ENCODE peak calls at places on chromosomes 7 and 10, in five cellular contexts. M is left lung; H is psoas muscle; A is fibroblast of lung; P is CD8-positive, alpha-beta T cell. G is an unnamed sample. For H3K4me1, the result is how much of the 10 kb centered on the place peaks cover.

GRCh38 chr7:64839910-64840309 is 45.7 kb downstream of the ZNF138 start:
- DNase-seq in M (no peak), P (no peak), H (no peak), A (no peak), G (no peak)

GRCh38 chr7:16711730-16712129 is 41.8 kb upstream of the TSPAN13 start:
- DNase-seq in H (no peak), P (no peak), A (peak), M (no peak), G (no peak)

GRCh38 chr7:142854505-142855400 is at the start of gene EPHB6:
- DNase-seq in M (peak), P (peak), H (peak), A (peak), G (peak)

GRCh38 chr10:87661861-87662785 is 2.4 kb downstream of the PAPSS2 start:
- DNase-seq in P (no peak), M (no peak), H (no peak), A (no peak), G (no peak)

GRCh38 chr10:62380002-62380401 is 5.8 kb downstream of the ZNF365 start:
- DNase-seq in P (no peak), M (no peak), A (peak), H (no peak), G (no peak)

GRCh38 chr7:27633062-27633461 is 29.6 kb downstream of the HIBADH start:
- DNase-seq in H (no peak), P (no peak), M (no peak), A (no peak), G (no peak)

GRCh38 chr10:77391605-77392235 is 245.9 kb downstream of the KCNMA1 start:
- DNase-seq in H (peak), P (no peak), A (peak), M (peak), G (peak)

GRCh38 chr10:80075781-80076180 is 2.7 kb upstream of the TMEM254 start:
- DNase-seq in H (no peak), A (no peak), P (no peak), M (no peak), G (no peak)

GRCh38 chr7:75772081-75773077 is at the start of gene CCL26:
- DNase-seq in H (peak), A (peak), M (no peak), P (no peak), G (no peak)

GRCh38 chr10:89440262-89440661 is 25.9 kb downstream of the IFIT5 start:
- DNase-seq in P (no peak), M (peak), H (no peak), A (no peak), G (peak)

GRCh38 chr10:93261961-93262610 is 188.4 kb downstream of the CYP26A1 start:
- DNase-seq in M (no peak), P (no peak), A (peak), H (no peak), G (no peak)

GRCh38 chr10:60206735-60207134 is 182.9 kb downstream of the ANK3 start:
- DNase-seq in P (no peak), A (peak), H (no peak), M (peak), G (no peak)

GRCh38 chr7:129989466-129989865 is 36.7 kb upstream of the UBE2H start:
- DNase-seq in A (peak), P (peak), H (no peak), M (no peak), G (no peak)

GRCh38 chr10:92747600-92747999 is 57.8 kb downstream of the HHEX start:
- DNase-seq in P (peak), H (no peak), M (peak), A (no peak), G (peak)

GRCh38 chr7:158814637-158815036 is 14.7 kb downstream of the ESYT2 start:
- DNase-seq in M (no peak), A (no peak), P (no peak), H (no peak), G (no peak)

GRCh38 chr10:13891542-13892431 is 305.0 kb downstream of the PRPF18 start:
- DNase-seq in M (no peak), P (no peak), H (no peak), A (peak), G (peak)

GRCh38 chr10:79102056-79102874 is 33.5 kb downstream of the ZMIZ1 start:
- DNase-seq in P (no peak), H (peak), M (peak), A (peak), G (no peak)

GRCh38 chr7:29107056-29107455 is 39.3 kb downstream of the CPVL start:
- DNase-seq in A (no peak), M (no peak), H (no peak), P (no peak), G (no peak)

GRCh38 chr7:108280136-108280535 is 150.0 kb upstream of the LAMB4 start:
- DNase-seq in M (no peak), A (no peak), H (no peak), P (no peak), G (no peak)

GRCh38 chr7:151015967-151016366 is 8.3 kb downstream of the ATG9B start:
- DNase-seq in H (no peak), A (no peak), M (no peak), P (no peak), G (no peak)

GRCh38 chr7:84085147-84085546 is 109.4 kb downstream of the SEMA3A start:
- DNase-seq in M (no peak), A (peak), P (no peak), H (no peak), G (no peak)

GRCh38 chr7:22651036-22651435 is 76.0 kb upstream of the IL6 start:
- DNase-seq in P (no peak), A (peak), M (no peak), H (no peak), G (no peak)

GRCh38 chr7:137488038-137488437 is 144.5 kb upstream of the PTN start:
- DNase-seq in M (no peak), H (no peak), A (peak), P (no peak), G (no peak)

GRCh38 chr10:14975672-14976273 is 16.6 kb downstream of the MEIG1 start:
- DNase-seq in A (no peak), M (no peak), P (no peak), H (no peak), G (no peak)

GRCh38 chr7:50674299-50674698 is 108.4 kb downstream of the GRB10 start:
- DNase-seq in A (no peak), P (no peak), H (no peak), M (no peak), G (no peak)

GRCh38 chr10:119253433-119254174 is 46.2 kb downstream of the GRK5 start:
- DNase-seq in M (peak), P (no peak), H (peak), A (peak), G (no peak)

GRCh38 chr10:25934673-25935139 is 677 bp downstream of the MYO3A start:
- DNase-seq in H (no peak), A (peak), P (no peak), M (no peak), G (no peak)

GRCh38 chr10:123284022-123284421 is 129.8 kb downstream of the BUB3 start:
- DNase-seq in H (no peak), M (no peak), P (no peak), A (no peak), G (no peak)

GRCh38 chr10:11667756-11668155 is 56.3 kb upstream of the USP6NL start:
- DNase-seq in P (no peak), A (no peak), H (no peak), M (no peak), G (no peak)

GRCh38 chr10:16765532-16766365 is 51.5 kb downstream of the RSU1 start:
- DNase-seq in M (no peak), H (no peak), P (no peak), A (no peak), G (no peak)

GRCh38 chr7:20132596-20132995 is 84.6 kb downstream of the MACC1 start:
- DNase-seq in P (no peak), M (no peak), A (no peak), H (no peak), G (no peak)

DNA sequence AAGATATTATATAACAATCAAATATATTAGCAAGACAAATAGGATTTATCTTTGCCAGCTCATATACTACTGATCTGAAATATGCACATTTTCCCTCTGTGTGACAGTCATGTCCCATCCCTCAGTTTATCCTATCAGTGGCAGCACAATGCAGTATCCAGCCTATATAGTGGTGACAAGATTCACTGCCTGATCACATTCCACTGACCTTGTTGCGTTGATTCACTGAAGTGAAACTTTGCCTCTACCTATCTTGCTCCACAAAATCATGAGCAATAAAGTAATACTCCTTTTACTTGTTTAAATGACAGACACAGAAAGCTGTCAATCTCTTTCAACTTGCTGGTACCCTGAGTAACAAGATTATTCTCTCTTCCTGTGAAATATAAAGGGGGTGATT is 6.3 kb downstream of the PSMA2 start:
- DNase-seq in P (no peak), M (no peak), A (no peak), H (no peak), G (no peak)
- H3K27ac ChIP-seq in P (no peak), M (peak), A (no peak), H (no peak), G (no peak)

GRCh38 chr7:116707289-116707688 is 35.3 kb downstream of the MET start:
- DNase-seq in P (no peak), H (no peak), M (no peak), A (no peak), G (no peak)
- H3K4me1 ChIP-seq in P (under half), H (under half), M (under half), A (under half), G (under half)

DNA sequence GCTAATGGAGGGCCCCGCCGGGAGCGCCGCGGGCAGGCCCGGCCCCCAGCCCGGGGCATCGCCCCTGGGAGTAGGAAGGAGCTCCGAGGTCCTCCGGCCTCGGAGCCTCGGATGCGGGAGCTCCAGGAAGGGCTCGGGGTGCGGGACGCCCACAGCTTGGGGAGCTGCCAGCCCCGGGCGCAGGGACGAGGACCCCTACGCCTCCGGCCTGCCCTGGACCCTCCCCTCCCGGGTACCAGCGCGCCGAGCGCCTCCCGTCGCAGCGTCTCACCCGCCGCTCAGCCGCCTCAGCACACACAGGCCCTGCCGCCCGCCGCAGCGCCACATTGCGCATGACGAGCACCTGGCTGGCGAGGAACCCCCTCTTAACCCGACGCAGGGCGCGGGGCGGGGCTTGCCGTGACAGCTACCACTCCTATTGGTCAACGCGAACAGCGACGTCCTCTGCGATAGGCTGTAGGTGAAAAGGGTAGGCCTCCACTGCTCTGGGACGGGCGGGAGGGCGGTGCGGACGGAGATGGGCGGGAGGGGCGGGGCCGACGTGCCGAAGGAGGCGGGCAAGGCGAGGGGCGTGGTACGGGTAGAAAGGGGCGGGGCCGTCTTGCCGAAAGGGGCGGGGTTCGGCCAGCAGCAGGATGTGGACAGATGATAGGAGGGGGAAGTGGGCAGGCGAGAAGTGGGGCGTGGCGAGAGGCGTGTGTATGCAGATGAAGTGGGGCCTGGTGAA is at the start of gene PITRM1:
- DNase-seq in A (peak), H (peak), M (peak), P (peak), G (peak)
- TF ChIP-seq CTCF in A (no peak), H (no peak), M (no peak), P (no peak), G (no peak)

GRCh38 chr10:69731184-69731583 is 70.5 kb upstream of the COL13A1 start:
- DNase-seq in M (no peak), P (no peak), H (no peak), A (peak), G (no peak)

GRCh38 chr10:69732147-69732825 is 69.4 kb upstream of the COL13A1 start:
- DNase-seq in H (peak), P (no peak), M (no peak), A (no peak), G (no peak)

GRCh38 chr10:69733791-69734261 is 67.9 kb upstream of the COL13A1 start:
- DNase-seq in P (no peak), H (no peak), M (no peak), A (peak), G (no peak)

GRCh38 chr10:69731698-69732097 is 70.0 kb upstream of the COL13A1 start:
- DNase-seq in A (no peak), M (no peak), H (no peak), P (no peak), G (no peak)

GRCh38 chr10:69732826-69733150 is 68.9 kb upstream of the COL13A1 start:
- DNase-seq in M (no peak), H (no peak), P (no peak), A (no peak), G (no peak)
- H3K27ac ChIP-seq in M (no peak), H (peak), P (no peak), A (no peak), G (no peak)

GRCh38 chr7:5692845-5693278 is 88.6 kb downstream of the RNF216 start:
- DNase-seq in P (no peak), H (no peak), A (peak), M (no peak), G (no peak)

GRCh38 chr7:5695037-5695708 is 86.3 kb downstream of the RNF216 start:
- DNase-seq in M (no peak), H (no peak), P (peak), A (peak), G (no peak)

GRCh38 chr7:5692112-5692844 is 89.2 kb downstream of the RNF216 start:
- DNase-seq in H (peak), A (peak), P (no peak), M (no peak), G (no peak)

GRCh38 chr7:5694221-5694754 is 87.2 kb downstream of the RNF216 start:
- DNase-seq in M (no peak), A (peak), H (no peak), P (no peak), G (no peak)

DNA sequence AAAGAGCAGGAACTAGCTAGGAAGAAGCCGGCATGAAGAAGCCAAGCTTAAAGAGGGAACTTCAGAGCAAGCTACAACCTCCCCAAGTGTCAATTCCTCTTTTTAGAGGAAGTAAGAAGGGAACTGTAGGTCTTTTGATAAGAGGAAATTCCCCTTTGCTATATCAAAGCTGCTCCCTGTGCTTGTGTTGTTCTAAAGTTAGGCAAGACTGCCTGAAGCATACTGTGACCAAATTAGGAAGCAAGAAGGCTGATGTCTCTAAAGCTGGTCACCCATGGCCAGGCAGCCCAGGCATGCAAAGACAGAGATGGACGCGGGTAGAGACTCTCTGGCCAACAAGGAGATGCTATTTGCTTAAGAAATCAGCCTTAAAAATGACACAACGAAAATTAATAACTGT is 87.9 kb downstream of the RNF216 start:
- DNase-seq in A (peak), M (no peak), H (no peak), P (no peak), G (no peak)
- H3K4me1 ChIP-seq in A (half or more), M (half or more), H (half or more), P (half or more), G (half or more)

GRCh38 chr7:133139350-133139749 is 57.5 kb upstream of the CHCHD3 start:
- DNase-seq in A (peak), P (no peak), M (no peak), H (no peak), G (no peak)
- TF ChIP-seq CTCF in A (no peak), P (no peak), M (no peak), H (no peak), G (no peak)

GRCh38 chr10:43979551-43979950 is 330.9 kb upstream of the ZNF32 start:
- DNase-seq in M (no peak), H (no peak), P (no peak), A (no peak), G (no peak)
- H3K27ac ChIP-seq in M (no peak), H (no peak), P (no peak), A (no peak), G (no peak)

GRCh38 chr10:90856964-90857634 is 740 bp downstream of the HTR7 start:
- DNase-seq in P (no peak), M (no peak), H (no peak), A (peak), G (no peak)

GRCh38 chr10:90859321-90859751 is 1.5 kb upstream of the HTR7 start:
- DNase-seq in H (no peak), A (peak), P (no peak), M (no peak), G (no peak)

GRCh38 chr10:90857635-90858488 is at the start of gene HTR7:
- DNase-seq in M (peak), P (peak), A (peak), H (peak), G (peak)

GRCh38 chr10:90860790-90861189 is 3.0 kb upstream of the HTR7 start:
- DNase-seq in A (no peak), P (no peak), H (no peak), M (no peak), G (no peak)

DNA sequence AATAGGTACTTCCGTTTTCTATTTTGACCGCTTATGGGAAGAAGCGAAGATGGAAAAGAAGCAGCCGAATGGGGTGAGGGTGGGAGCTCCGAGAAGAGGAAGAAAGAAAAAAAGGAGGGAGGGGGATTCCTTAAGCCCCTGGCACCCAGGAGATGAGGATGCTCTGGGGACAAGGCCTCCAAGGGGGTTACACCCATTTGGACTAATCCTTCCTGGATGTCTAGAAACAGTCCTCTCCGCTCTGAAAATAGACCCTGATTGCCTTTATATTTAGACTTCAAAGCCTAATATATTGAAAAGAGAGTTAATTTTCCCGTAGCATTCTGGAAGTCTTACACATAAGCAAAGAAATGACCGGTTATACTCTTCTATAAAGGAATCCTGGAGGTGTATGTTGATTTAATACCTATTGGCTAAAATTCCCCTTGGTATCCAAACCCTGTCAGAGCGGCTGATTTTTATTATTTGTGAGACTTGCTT is 690 bp upstream of the HTR7 start:
- DNase-seq in A (no peak), M (no peak), P (no peak), H (no peak), G (no peak)
- H3K4me1 ChIP-seq in A (under half), M (under half), P (under half), H (under half), G (under half)

GRCh38 chr10:46217749-46218453 is 68.9 kb upstream of the ANTXRL start:
- DNase-seq in P (no peak), M (no peak), H (no peak), A (no peak), G (no peak)
- TF ChIP-seq CTCF in P (no peak), M (no peak), H (no peak), A (no peak), G (no peak)